ENCODE peak calls at places on chromosomes 5 and 9, in six cellular contexts. One of them, this sample, is unnamed. For H3K4me1, the result is how much of the 10 kb centered on the place peaks cover.

GRCh38 chr9:115211413-115212204 is 93.7 kb upstream of the TNC start:
- DNase-seq in SK-N-SH: no peak
- DNase-seq in MM.1S: peak
- DNase-seq in HCT116: no peak
- DNase-seq in tibial artery: no peak
- DNase-seq in ascending aorta: no peak
- DNase-seq in this sample: no peak

GRCh38 chr9:135108801-135109500 is 21.5 kb downstream of the OLFM1 start:
- DNase-seq in ascending aorta: no peak
- DNase-seq in tibial artery: no peak
- DNase-seq in SK-N-SH: no peak
- DNase-seq in HCT116: no peak
- DNase-seq in MM.1S: no peak
- DNase-seq in this sample: no peak

GRCh38 chr9:136403538-136403914 is 3.6 kb upstream of the SNAPC4 start:
- DNase-seq in tibial artery: no peak
- DNase-seq in MM.1S: no peak
- DNase-seq in HCT116: no peak
- DNase-seq in SK-N-SH: no peak
- DNase-seq in ascending aorta: no peak
- DNase-seq in this sample: no peak

GRCh38 chr5:39214912-39215709 is 4.3 kb downstream of the FYB1 start:
- DNase-seq in HCT116: no peak
- DNase-seq in SK-N-SH: no peak
- DNase-seq in ascending aorta: no peak
- DNase-seq in MM.1S: no peak
- DNase-seq in tibial artery: no peak
- DNase-seq in this sample: no peak

GRCh38 chr5:154520861-154521453 is 42.9 kb upstream of the HAND1 start:
- DNase-seq in ascending aorta: no peak
- DNase-seq in MM.1S: no peak
- DNase-seq in tibial artery: no peak
- DNase-seq in SK-N-SH: peak
- DNase-seq in HCT116: peak
- DNase-seq in this sample: no peak

GRCh38 chr9:38047301-38048251 is 21.5 kb downstream of the SHB start:
- DNase-seq in tibial artery: peak
- DNase-seq in MM.1S: no peak
- DNase-seq in ascending aorta: peak
- DNase-seq in HCT116: peak
- DNase-seq in SK-N-SH: no peak
- DNase-seq in this sample: no peak

GRCh38 chr9:93206576-93207155 is 22.7 kb downstream of the WNK2 start:
- DNase-seq in MM.1S: no peak
- DNase-seq in SK-N-SH: no peak
- DNase-seq in HCT116: no peak
- DNase-seq in ascending aorta: no peak
- DNase-seq in tibial artery: no peak
- DNase-seq in this sample: no peak

GRCh38 chr9:21559402-21560280 is 77.5 kb upstream of the IFNE start:
- DNase-seq in SK-N-SH: peak
- DNase-seq in ascending aorta: no peak
- DNase-seq in tibial artery: no peak
- DNase-seq in HCT116: no peak
- DNase-seq in MM.1S: peak
- DNase-seq in this sample: no peak

GRCh38 chr5:1207555-1207954 is 6.2 kb downstream of the SLC6A19 start:
- DNase-seq in MM.1S: no peak
- DNase-seq in ascending aorta: no peak
- DNase-seq in SK-N-SH: no peak
- DNase-seq in tibial artery: no peak
- DNase-seq in HCT116: no peak
- DNase-seq in this sample: no peak

GRCh38 chr5:160054831-160055230 is 45.9 kb downstream of the TTC1 start:
- DNase-seq in HCT116: no peak
- DNase-seq in MM.1S: no peak
- DNase-seq in tibial artery: no peak
- DNase-seq in ascending aorta: no peak
- DNase-seq in SK-N-SH: no peak
- DNase-seq in this sample: no peak

GRCh38 chr5:561408-561807 is 37.2 kb upstream of the SLC9A3 start:
- DNase-seq in ascending aorta: no peak
- DNase-seq in tibial artery: no peak
- DNase-seq in HCT116: no peak
- DNase-seq in MM.1S: no peak
- DNase-seq in SK-N-SH: peak
- DNase-seq in this sample: no peak

GRCh38 chr9:27335088-27335487 is 38.1 kb upstream of the EQTN start:
- DNase-seq in SK-N-SH: no peak
- DNase-seq in MM.1S: no peak
- DNase-seq in HCT116: no peak
- DNase-seq in ascending aorta: no peak
- DNase-seq in tibial artery: no peak
- DNase-seq in this sample: no peak

GRCh38 chr9:27336829-27337228 is 39.9 kb upstream of the EQTN start:
- DNase-seq in SK-N-SH: no peak
- DNase-seq in tibial artery: no peak
- DNase-seq in MM.1S: no peak
- DNase-seq in HCT116: no peak
- DNase-seq in ascending aorta: no peak
- DNase-seq in this sample: no peak

GRCh38 chr9:27329292-27329691 is 32.3 kb upstream of the EQTN start:
- DNase-seq in tibial artery: no peak
- DNase-seq in ascending aorta: no peak
- DNase-seq in SK-N-SH: no peak
- DNase-seq in MM.1S: no peak
- DNase-seq in HCT116: no peak
- DNase-seq in this sample: no peak

GRCh38 chr9:27331393-27331792 is 34.4 kb upstream of the EQTN start:
- DNase-seq in MM.1S: no peak
- DNase-seq in tibial artery: no peak
- DNase-seq in HCT116: no peak
- DNase-seq in ascending aorta: no peak
- DNase-seq in SK-N-SH: no peak
- DNase-seq in this sample: no peak

DNA sequence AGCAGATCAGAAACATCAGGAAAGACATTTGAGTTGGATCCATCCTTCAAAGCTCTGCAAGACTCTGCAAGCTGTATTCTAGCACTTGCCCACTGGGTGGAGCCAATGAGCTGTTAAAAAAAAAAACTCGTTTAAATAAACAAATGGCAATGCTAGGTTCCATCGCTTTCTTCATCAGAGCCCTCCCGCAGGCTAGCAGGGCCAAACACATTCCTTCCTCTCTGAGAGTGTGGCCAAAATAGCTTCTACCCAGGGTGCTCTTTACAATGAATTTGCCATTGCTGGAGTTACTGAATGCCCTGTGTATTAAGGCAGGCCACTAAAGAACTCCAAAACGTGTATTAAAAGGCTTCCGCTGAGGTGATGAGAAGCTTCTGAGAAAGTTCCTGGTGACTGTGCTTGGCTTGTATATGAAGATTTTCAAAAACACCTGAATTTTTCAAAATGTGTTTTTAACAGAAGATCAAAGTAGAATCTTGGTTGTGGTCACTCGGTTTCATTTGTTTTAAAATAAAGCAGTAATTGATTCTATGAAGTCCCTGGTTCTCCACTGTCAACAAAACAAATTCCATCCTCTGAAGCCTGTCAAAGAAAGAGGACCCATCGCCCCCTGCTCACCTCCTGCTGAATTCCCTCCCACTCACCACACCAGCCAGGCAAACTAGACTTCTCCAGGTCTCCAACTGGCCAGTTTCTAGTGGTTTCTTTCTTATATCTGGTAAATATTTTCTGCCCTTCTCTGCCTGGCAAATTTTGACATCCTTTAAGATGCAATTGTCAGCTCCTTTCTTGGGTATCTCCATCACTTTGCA is 36.5 kb upstream of the EQTN start:
- DNase-seq in MM.1S: peak
- DNase-seq in tibial artery: peak
- DNase-seq in HCT116: peak
- DNase-seq in ascending aorta: peak
- DNase-seq in SK-N-SH: peak
- DNase-seq in this sample: peak
- H3K4me1 ChIP-seq in MM.1S: under half
- H3K4me1 ChIP-seq in tibial artery: under half
- H3K4me1 ChIP-seq in HCT116: under half
- H3K4me1 ChIP-seq in ascending aorta: under half
- H3K4me1 ChIP-seq in SK-N-SH: under half
- H3K4me1 ChIP-seq in this sample: under half

GRCh38 chr9:133714606-133715294 is 23.4 kb downstream of the SARDH start:
- DNase-seq in ascending aorta: no peak
- DNase-seq in MM.1S: no peak
- DNase-seq in HCT116: no peak
- DNase-seq in SK-N-SH: peak
- DNase-seq in tibial artery: peak
- DNase-seq in this sample: peak
- H3K4me1 ChIP-seq in ascending aorta: under half
- H3K4me1 ChIP-seq in MM.1S: under half
- H3K4me1 ChIP-seq in HCT116: under half
- H3K4me1 ChIP-seq in SK-N-SH: under half
- H3K4me1 ChIP-seq in tibial artery: under half
- H3K4me1 ChIP-seq in this sample: under half

GRCh38 chr5:56798521-56798920 is 16.8 kb upstream of the MAP3K1 start:
- DNase-seq in SK-N-SH: no peak
- DNase-seq in HCT116: no peak
- DNase-seq in MM.1S: no peak
- DNase-seq in ascending aorta: no peak
- DNase-seq in tibial artery: no peak
- DNase-seq in this sample: no peak

GRCh38 chr5:56801256-56801655 is 14.1 kb upstream of the MAP3K1 start:
- DNase-seq in SK-N-SH: no peak
- DNase-seq in ascending aorta: no peak
- DNase-seq in tibial artery: no peak
- DNase-seq in MM.1S: no peak
- DNase-seq in HCT116: no peak
- DNase-seq in this sample: no peak

GRCh38 chr5:56807698-56808097 is 7.7 kb upstream of the MAP3K1 start:
- DNase-seq in MM.1S: no peak
- DNase-seq in ascending aorta: no peak
- DNase-seq in SK-N-SH: no peak
- DNase-seq in HCT116: no peak
- DNase-seq in tibial artery: no peak
- DNase-seq in this sample: no peak

GRCh38 chr5:56803894-56804293 is 11.5 kb upstream of the MAP3K1 start:
- DNase-seq in ascending aorta: no peak
- DNase-seq in tibial artery: no peak
- DNase-seq in SK-N-SH: no peak
- DNase-seq in HCT116: no peak
- DNase-seq in MM.1S: no peak
- DNase-seq in this sample: no peak

GRCh38 chr5:56802235-56802634 is 13.1 kb upstream of the MAP3K1 start:
- DNase-seq in HCT116: no peak
- DNase-seq in ascending aorta: no peak
- DNase-seq in tibial artery: no peak
- DNase-seq in SK-N-SH: peak
- DNase-seq in MM.1S: no peak
- DNase-seq in this sample: no peak
- H3K4me1 ChIP-seq in HCT116: under half
- H3K4me1 ChIP-seq in ascending aorta: under half
- H3K4me1 ChIP-seq in tibial artery: under half
- H3K4me1 ChIP-seq in SK-N-SH: under half
- H3K4me1 ChIP-seq in MM.1S: under half
- H3K4me1 ChIP-seq in this sample: under half

DNA sequence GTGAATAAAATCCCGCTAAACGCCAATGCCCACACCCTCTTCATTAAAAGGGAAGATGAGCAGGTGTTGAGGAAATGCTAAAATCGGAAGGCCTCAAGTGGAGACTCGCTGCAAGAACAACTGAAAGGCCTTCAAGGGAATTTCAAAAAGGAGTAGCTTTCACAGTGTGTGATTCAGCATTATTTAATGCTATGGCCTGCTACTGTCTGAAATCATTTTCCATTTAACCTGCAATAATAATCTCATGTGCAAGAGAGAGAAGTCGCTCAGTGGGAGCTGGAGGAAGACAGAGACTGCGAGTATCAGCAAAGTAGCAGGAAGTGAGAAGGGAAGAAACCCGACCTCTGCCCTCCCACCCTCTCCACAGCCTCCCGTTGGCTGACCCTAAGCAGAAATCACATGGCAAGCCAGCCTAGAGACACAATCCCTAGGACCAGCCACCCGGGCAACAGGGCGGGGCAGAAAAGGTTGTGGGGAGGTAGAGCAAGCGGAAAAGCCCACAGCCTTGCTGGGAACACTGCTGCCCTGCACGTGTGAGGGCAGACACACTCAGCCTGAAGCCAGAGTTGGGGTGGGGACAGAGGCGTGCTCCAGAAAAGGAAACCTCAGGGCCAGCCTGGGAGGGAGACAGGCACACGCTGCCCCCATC is 39.9 kb upstream of the CTSL start:
- DNase-seq in ascending aorta: peak
- DNase-seq in MM.1S: no peak
- DNase-seq in tibial artery: no peak
- DNase-seq in HCT116: no peak
- DNase-seq in SK-N-SH: no peak
- DNase-seq in this sample: no peak
- H3K4me1 ChIP-seq in ascending aorta: under half
- H3K4me1 ChIP-seq in MM.1S: under half
- H3K4me1 ChIP-seq in tibial artery: under half
- H3K4me1 ChIP-seq in HCT116: under half
- H3K4me1 ChIP-seq in SK-N-SH: under half
- H3K4me1 ChIP-seq in this sample: under half

GRCh38 chr9:132857601-132858342 is 20.3 kb downstream of the AK8 start:
- DNase-seq in HCT116: peak
- DNase-seq in MM.1S: no peak
- DNase-seq in ascending aorta: no peak
- DNase-seq in SK-N-SH: peak
- DNase-seq in tibial artery: no peak
- DNase-seq in this sample: no peak
- H3K4me1 ChIP-seq in HCT116: under half
- H3K4me1 ChIP-seq in MM.1S: under half
- H3K4me1 ChIP-seq in ascending aorta: under half
- H3K4me1 ChIP-seq in SK-N-SH: under half
- H3K4me1 ChIP-seq in tibial artery: under half
- H3K4me1 ChIP-seq in this sample: under half

GRCh38 chr5:150075806-150076205 is 10.5 kb downstream of the CSF1R start:
- DNase-seq in SK-N-SH: peak
- DNase-seq in HCT116: no peak
- DNase-seq in tibial artery: no peak
- DNase-seq in ascending aorta: peak
- DNase-seq in MM.1S: no peak
- DNase-seq in this sample: no peak

GRCh38 chr5:150075233-150075632 is 11.1 kb downstream of the CSF1R start:
- DNase-seq in HCT116: no peak
- DNase-seq in ascending aorta: no peak
- DNase-seq in tibial artery: no peak
- DNase-seq in SK-N-SH: peak
- DNase-seq in MM.1S: no peak
- DNase-seq in this sample: no peak

GRCh38 chr5:150077996-150078801 is 8.2 kb downstream of the CSF1R start:
- DNase-seq in ascending aorta: peak
- DNase-seq in SK-N-SH: peak
- DNase-seq in MM.1S: no peak
- DNase-seq in tibial artery: no peak
- DNase-seq in HCT116: no peak
- DNase-seq in this sample: no peak

GRCh38 chr5:150078802-150079654 is 7.3 kb downstream of the CSF1R start:
- DNase-seq in HCT116: no peak
- DNase-seq in MM.1S: no peak
- DNase-seq in tibial artery: no peak
- DNase-seq in ascending aorta: peak
- DNase-seq in SK-N-SH: peak
- DNase-seq in this sample: no peak

GRCh38 chr5:150077060-150077459 is 9.3 kb downstream of the CSF1R start:
- DNase-seq in MM.1S: no peak
- DNase-seq in SK-N-SH: peak
- DNase-seq in HCT116: no peak
- DNase-seq in tibial artery: no peak
- DNase-seq in ascending aorta: no peak
- DNase-seq in this sample: no peak
- H3K4me1 ChIP-seq in MM.1S: under half
- H3K4me1 ChIP-seq in SK-N-SH: under half
- H3K4me1 ChIP-seq in HCT116: under half
- H3K4me1 ChIP-seq in tibial artery: under half
- H3K4me1 ChIP-seq in ascending aorta: under half
- H3K4me1 ChIP-seq in this sample: under half

This sample was measured in tibial nerve.